ENCODE peak calls at places on chromosomes 13 and 19, in seven cellular contexts. A is hepatocyte, M is neural progenitor cell, W is RWPE2, X is tibial artery, H is mesendoderm, L is MM.1S. C is an unnamed sample.

GRCh38 chr13:107299717-107300116 is 731.8 kb upstream of the ARGLU1 start:
- DNase-seq in A (no peak), M (no peak), W (no peak), X (no peak), H (no peak), L (no peak), C (no peak)

GRCh38 chr19:48970923-48971395 is 5.8 kb downstream of the FTL start:
- DNase-seq in A (peak; percentile 93), M (peak; percentile 94), W (no peak), X (peak; percentile 70), H (peak; percentile 84), L (peak; percentile 72), C (peak; percentile 56)

GRCh38 chr13:60431108-60431700 is 34.2 kb downstream of the TDRD3 start:
- DNase-seq in A (peak; percentile 69), M (peak; percentile 59), W (no peak), X (no peak), H (peak; percentile 73), L (peak; percentile 62), C (no peak)

GRCh38 chr19:1851581-1852293 is 3.5 kb upstream of the REXO1 start:
- DNase-seq in A (no peak), M (no peak), W (no peak), X (no peak), H (no peak), L (no peak), C (no peak)

GRCh38 chr19:51016798-51017683 is 2.5 kb downstream of the KLK10 start:
- DNase-seq in A (peak; percentile 69), M (peak; percentile 80), W (peak; percentile 74), X (no peak), H (peak; percentile 90), L (no peak), C (peak; percentile 86)

GRCh38 chr13:44140146-44140545 is 233.5 kb upstream of the SERP2 start:
- DNase-seq in A (peak; percentile 48), M (peak; percentile 76), W (no peak), X (no peak), H (peak; percentile 27), L (no peak), C (no peak)

GRCh38 chr19:1423445-1424181 is 14.6 kb upstream of the RPS15 start:
- DNase-seq in A (no peak), M (no peak), W (no peak), X (no peak), H (no peak), L (no peak), C (no peak)

GRCh38 chr13:113432509-113433270 is 20.6 kb downstream of the ADPRHL1 start:
- DNase-seq in A (no peak), M (no peak), W (peak; percentile 42), X (no peak), H (no peak), L (no peak), C (no peak)

GRCh38 chr19:3595521-3596061 is 10.3 kb downstream of the GIPC3 start:
- DNase-seq in A (no peak), M (no peak), W (no peak), X (no peak), H (no peak), L (no peak), C (no peak)

GRCh38 chr13:101624210-101624922 is 171.9 kb downstream of the ITGBL1 start:
- DNase-seq in A (no peak), M (peak; percentile 6), W (no peak), X (no peak), H (peak; percentile 21), L (no peak), C (no peak)

GRCh38 chr13:45554604-45555109 is 60.9 kb downstream of the ERICH6B start:
- DNase-seq in A (no peak), M (no peak), W (no peak), X (no peak), H (no peak), L (no peak), C (no peak)

GRCh38 chr19:12834976-12835757 is 788 bp upstream of the RTBDN start:
- DNase-seq in A (peak; percentile 51), M (peak; percentile 57), W (no peak), X (no peak), H (peak; percentile 52), L (no peak), C (no peak)

GRCh38 chr13:106418556-106418955 is 116.9 kb downstream of the EFNB2 start:
- DNase-seq in A (peak; percentile 23), M (no peak), W (no peak), X (no peak), H (no peak), L (no peak), C (no peak)

GRCh38 chr19:54317965-54318240 is 4.9 kb upstream of the LILRA5 start:
- DNase-seq in A (no peak), M (no peak), W (no peak), X (no peak), H (no peak), L (no peak), C (no peak)

GRCh38 chr13:20441879-20442278 is 83.8 kb downstream of the CRYL1 start:
- DNase-seq in A (no peak), M (peak; percentile 48), W (no peak), X (no peak), H (peak; percentile 17), L (no peak), C (peak; percentile 98)

GRCh38 chr19:18961767-18962423 is 20.9 kb upstream of the HOMER3 start:
- DNase-seq in A (peak; percentile 46), M (peak; percentile 85), W (no peak), X (no peak), H (peak; percentile 82), L (no peak), C (no peak)

GRCh38 chr13:109529964-109530363 is 256.4 kb downstream of the IRS2 start:
- DNase-seq in A (no peak), M (no peak), W (no peak), X (no peak), H (no peak), L (no peak), C (no peak)

GRCh38 chr19:14366529-14366928 is 14.7 kb upstream of the ADGRE5 start:
- DNase-seq in A (peak; percentile 81), M (peak; percentile 46), W (peak; percentile 78), X (peak; percentile 54), H (peak; percentile 91), L (peak; percentile 93), C (peak; percentile 56)

DNA sequence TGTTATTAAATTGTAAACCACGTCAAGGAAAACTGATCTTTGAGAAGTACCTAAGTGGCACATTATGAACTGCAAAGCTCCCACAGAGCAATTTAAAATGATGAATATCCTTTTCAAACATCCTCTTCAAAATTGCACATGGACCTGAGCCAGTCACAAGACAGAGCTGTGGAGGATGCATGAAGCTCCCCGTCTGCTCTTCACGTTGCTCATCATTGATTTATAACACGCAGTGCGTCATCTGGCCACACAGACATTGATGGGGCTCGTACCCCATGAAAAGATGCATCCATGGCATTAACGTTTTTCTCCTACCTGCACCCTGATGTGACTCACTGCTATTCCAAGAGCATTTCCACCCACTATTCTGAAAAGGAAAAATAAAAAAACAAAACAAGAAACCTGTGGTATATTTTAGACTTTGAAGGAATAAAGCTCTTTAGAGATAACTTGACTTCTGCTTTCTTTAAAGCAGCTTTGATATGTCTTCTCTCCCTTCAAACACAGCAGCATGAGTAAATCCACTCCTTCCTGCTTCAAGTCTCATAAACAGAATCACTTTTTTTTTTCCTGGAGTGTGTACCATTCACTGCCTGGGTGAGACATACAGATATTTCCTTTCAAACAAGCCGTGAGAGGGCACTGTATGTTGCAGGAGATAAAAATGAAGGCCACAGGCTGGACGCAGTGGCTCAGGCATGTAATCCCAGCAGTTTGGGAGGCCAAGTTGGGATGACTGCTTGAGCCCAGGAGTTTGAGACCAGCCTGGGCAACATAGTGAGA is 7.1 kb upstream of the SERTM1 start:
- DNase-seq in A (peak; percentile 16), M (no peak), W (no peak), X (no peak), H (no peak), L (no peak), C (no peak)
- H3K4me3 ChIP-seq in A (no peak overlapping the region), M (no peak overlapping the region), W (no peak overlapping the region), X (no peak overlapping the region), H (no peak overlapping the region), L (no peak overlapping the region), C (no peak overlapping the region)

GRCh38 chr19:46880440-46880839 is 19.6 kb downstream of the ARHGAP35 start:
- DNase-seq in A (no peak), M (no peak), W (no peak), X (no peak), H (no peak), L (no peak), C (no peak)

GRCh38 chr19:46875234-46875633 is 14.4 kb downstream of the ARHGAP35 start:
- DNase-seq in A (no peak), M (no peak), W (no peak), X (no peak), H (peak; percentile 87), L (no peak), C (peak; percentile 83)

GRCh38 chr19:46872967-46873366 is 12.2 kb downstream of the ARHGAP35 start:
- DNase-seq in A (no peak), M (no peak), W (no peak), X (no peak), H (no peak), L (no peak), C (no peak)

GRCh38 chr19:46878613-46879375 is 18.0 kb downstream of the ARHGAP35 start:
- DNase-seq in A (no peak), M (no peak), W (no peak), X (no peak), H (no peak), L (no peak), C (no peak)

GRCh38 chr19:46875657-46876056 is 14.9 kb downstream of the ARHGAP35 start:
- DNase-seq in A (no peak), M (no peak), W (no peak), X (no peak), H (no peak), L (no peak), C (no peak)
- H3K4me1 ChIP-seq in A (no peaks in the 10 kb centered on the region), M (no peaks in the 10 kb centered on the region), W (peaks cover 60% of the 10 kb centered on the region), X (no peaks in the 10 kb centered on the region), H (peaks cover 2% of the 10 kb centered on the region), L (no peaks in the 10 kb centered on the region), C (peaks cover 17% of the 10 kb centered on the region)

DNA sequence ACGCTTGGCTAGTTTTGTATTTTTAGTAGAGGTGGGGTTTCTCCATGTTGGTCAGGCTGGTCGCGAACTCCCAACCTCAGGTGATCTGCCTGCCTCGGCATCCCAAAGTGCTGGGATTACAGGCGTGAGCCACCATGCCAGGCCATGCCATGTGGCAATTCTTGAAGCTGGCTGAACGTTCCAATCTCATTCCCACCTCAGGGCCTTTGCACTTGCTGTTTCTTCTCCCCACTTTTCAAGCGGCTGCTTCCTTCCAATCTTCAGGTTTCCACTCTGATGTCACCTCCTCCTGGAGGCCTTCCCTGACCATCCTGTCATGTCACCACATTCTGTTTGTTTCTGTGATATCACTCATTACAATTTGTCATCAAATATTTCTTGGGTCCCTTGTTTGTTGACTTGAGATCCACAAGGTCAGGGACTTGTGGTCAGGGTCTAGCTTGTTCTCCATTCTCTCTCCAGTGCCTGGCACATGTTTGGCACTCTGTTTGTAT is 4.2 kb downstream of the EPOR start:
- DNase-seq in A (no peak), M (no peak), W (no peak), X (no peak), H (no peak), L (no peak), C (no peak)
- H3K4me3 ChIP-seq in A (no peak overlapping the region), M (peak overlapping the region; percentile 71), W (no peak overlapping the region), X (no peak overlapping the region), H (no peak overlapping the region), L (peak overlapping the region; percentile 88), C (peak overlapping the region; percentile 52)

GRCh38 chr13:34913040-34913439 is 29.0 kb upstream of the NBEA start:
- DNase-seq in A (peak; percentile 34), M (peak; percentile 71), W (no peak), X (no peak), H (peak; percentile 84), L (no peak), C (peak; percentile 13)

GRCh38 chr13:34911159-34911558 is 30.9 kb upstream of the NBEA start:
- DNase-seq in A (no peak), M (no peak), W (no peak), X (no peak), H (no peak), L (no peak), C (no peak)

GRCh38 chr13:34914416-34914815 is 27.7 kb upstream of the NBEA start:
- DNase-seq in A (no peak), M (no peak), W (no peak), X (no peak), H (peak; percentile 69), L (no peak), C (peak; percentile 56)
- H3K4me1 ChIP-seq in A (no peaks in the 10 kb centered on the region), M (peaks cover 6% of the 10 kb centered on the region), W (no peaks in the 10 kb centered on the region), X (no peaks in the 10 kb centered on the region), H (peaks cover 5% of the 10 kb centered on the region), L (no peaks in the 10 kb centered on the region), C (peaks cover 8% of the 10 kb centered on the region)